ENCODE peak calls at places on chromosomes 5 and 9, in seven cellular contexts. N is MCF 10A; K is putamen; M is stimulated activated CD8-positive, alpha-beta memory T cell treated with anti-CD3 and anti-CD28 coated beads, Interleukin-15, amount 100 ng/mL, for 1 hour; W is kidney glomerular epithelial cell; P is left ventricle myocardium inferior; Y is choroid plexus epithelial cell. X is an unnamed sample.

GRCh38 chr5:134122530-134122929 is 8.0 kb downstream of the TCF7 start:
- DNase-seq in N (no peak), K (no peak), M (no peak), W (no peak), P (no peak), Y (no peak), X (no peak)

GRCh38 chr9:124420991-124421543 is 5.8 kb upstream of the PSMB7 start:
- DNase-seq in N (no peak), K (no peak), M (no peak), W (no peak), P (no peak), Y (peak; percentile 35), X (no peak)

GRCh38 chr9:35696520-35697215 is 6.9 kb upstream of the TPM2 start:
- DNase-seq in N (peak; percentile 68), K (peak; percentile 27), M (peak; percentile 37), W (no peak), P (peak; percentile 48), Y (peak; percentile 72), X (no peak)

GRCh38 chr5:158272409-158272808 is 413.5 kb upstream of the CLINT1 start:
- DNase-seq in N (no peak), K (no peak), M (no peak), W (no peak), P (no peak), Y (no peak), X (no peak)

GRCh38 chr5:124590686-124591085 is 155.8 kb downstream of the ZNF608 start:
- DNase-seq in N (no peak), K (no peak), M (no peak), W (no peak), P (no peak), Y (no peak), X (no peak)

GRCh38 chr5:54905942-54906537 is 79.4 kb downstream of the ESM1 start:
- DNase-seq in N (peak; percentile 69), K (peak; percentile 12), M (peak; percentile 60), W (peak; percentile 47), P (peak; percentile 46), Y (peak; percentile 92), X (peak; percentile 5)

GRCh38 chr9:121122450-121123032 is 47.8 kb downstream of the CNTRL start:
- DNase-seq in N (peak; percentile 16), K (peak; percentile 27), M (no peak), W (no peak), P (no peak), Y (peak; percentile 6), X (no peak)

GRCh38 chr5:178231736-178232123 is 872 bp downstream of the PHYKPL start:
- DNase-seq in N (no peak), K (no peak), M (no peak), W (no peak), P (no peak), Y (no peak), X (no peak)

GRCh38 chr9:121783126-121783522 is 131.7 kb downstream of the DAB2IP start:
- DNase-seq in N (no peak), K (no peak), M (no peak), W (no peak), P (no peak), Y (no peak), X (no peak)

GRCh38 chr5:76737131-76737556 is 21.2 kb downstream of the F2R start:
- DNase-seq in N (no peak), K (no peak), M (no peak), W (no peak), P (no peak), Y (peak; percentile 44), X (no peak)

GRCh38 chr5:116600876-116601275 is 26.3 kb upstream of the SEMA6A start:
- DNase-seq in N (peak; percentile 38), K (no peak), M (no peak), W (peak; percentile 97), P (no peak), Y (peak; percentile 61), X (no peak)

GRCh38 chr5:146426853-146427618 is 20.1 kb upstream of the TCERG1 start:
- DNase-seq in N (peak; percentile 66), K (peak; percentile 15), M (no peak), W (peak; percentile 82), P (no peak), Y (peak; percentile 68), X (no peak)

GRCh38 chr5:72293495-72294055 is 26.5 kb downstream of the MRPS27 start:
- DNase-seq in N (no peak), K (no peak), M (no peak), W (no peak), P (no peak), Y (no peak), X (no peak)